ENCODE peak calls at places on chromosomes 1 and 21, in four cellular contexts. B is HS-5, P is trophoblast cell, K is foreskin keratinocyte. N is an unnamed sample.
A peak's percentile ranks its signal among the peaks of the same experiment; 100 is the strongest.

GRCh38 chr1:198291036-198291435 is 134.2 kb downstream of the NEK7 start:
- DNase-seq in K (no peak), B (no peak), P (no peak), N (no peak)

GRCh38 chr1:171292799-171293198 is 21.2 kb upstream of the FMO4 start:
- DNase-seq in P (no peak), B (peak; percentile 62), K (no peak), N (no peak)

GRCh38 chr21:33051925-33052324 is 18.0 kb upstream of the OLIG1 start:
- DNase-seq in P (no peak), K (no peak), B (no peak), N (no peak)

GRCh38 chr1:201888282-201889033 is at the start of gene SHISA4:
- DNase-seq in P (peak; percentile 16), B (no peak), K (no peak), N (no peak)

GRCh38 chr21:33769057-33769456 is 126.8 kb downstream of the ITSN1 start:
- DNase-seq in K (no peak), P (no peak), B (no peak), N (no peak)

GRCh38 chr1:63936276-63936675 is 162.5 kb downstream of the ROR1 start:
- DNase-seq in K (no peak), B (no peak), P (no peak), N (no peak)

GRCh38 chr1:5508669-5509330 is 483.4 kb downstream of the NPHP4 start:
- DNase-seq in K (peak; percentile 7), B (no peak), P (no peak), N (no peak)

GRCh38 chr1:15983275-15983674 is 7.4 kb upstream of the ZBTB17 start:
- DNase-seq in P (no peak), B (no peak), K (no peak), N (no peak)

GRCh38 chr1:247574664-247575063 is 13.5 kb upstream of the OR2G2 start:
- DNase-seq in K (no peak), P (peak; percentile 39), B (no peak), N (no peak)

GRCh38 chr1:35573198-35573775 is at the start of gene TFAP2E:
- DNase-seq in K (no peak), B (no peak), P (peak; percentile 23), N (no peak)